ENCODE peak calls at places on chromosomes 13 and 19, in ten cellular contexts. R is tibial nerve, X is cardiac muscle cell, O is neural progenitor cell, J is tibial artery, U is transverse colon, Y is thoracic aorta, D is adrenal gland, L is GM23338, V is A549. B is an unnamed sample.

GRCh38 chr13:109764045-109764444 is 22.3 kb downstream of the IRS2 start:
- DNase-seq in R (no peak), X (no peak), O (no peak), J (no peak), U (no peak), Y (no peak), D (no peak), L (no peak), V (no peak), B (no peak)

GRCh38 chr13:94308808-94309207 is 170.7 kb downstream of the DCT start:
- DNase-seq in R (no peak), X (no peak), O (no peak), J (no peak), U (no peak), Y (no peak), D (no peak), L (no peak), V (no peak), B (no peak)

GRCh38 chr13:31122544-31123260 is 39.0 kb downstream of the HSPH1 start:
- DNase-seq in R (no peak), X (no peak), O (no peak), J (no peak), U (no peak), Y (no peak), D (no peak), L (no peak), V (no peak), B (no peak)

GRCh38 chr19:10544242-10544752 is 593 bp downstream of the ATG4D start:
- DNase-seq in R (no peak), X (no peak), O (peak; percentile 35), J (no peak), U (peak; percentile 81), Y (no peak), D (no peak), L (peak; percentile 37), V (no peak), B (no peak)

GRCh38 chr13:62356977-62357376 is 941.3 kb upstream of the PCDH20 start:
- DNase-seq in R (no peak), X (no peak), O (no peak), J (no peak), U (no peak), Y (no peak), D (no peak), L (no peak), V (no peak), B (no peak)

GRCh38 chr19:45518469-45518826 is 11.2 kb downstream of the VASP start:
- DNase-seq in R (no peak), X (no peak), O (no peak), J (no peak), U (peak; percentile 57), Y (no peak), D (no peak), L (no peak), V (peak; percentile 61), B (no peak)

GRCh38 chr13:105587786-105588185 is 947.7 kb downstream of the EFNB2 start:
- DNase-seq in R (no peak), X (no peak), O (no peak), J (no peak), U (no peak), Y (no peak), D (no peak), L (peak; percentile 1), V (peak; percentile 19), B (no peak)

GRCh38 chr13:111584101-111584500 is 263.7 kb downstream of the TEX29 start:
- DNase-seq in R (no peak), X (no peak), O (no peak), J (no peak), U (peak; percentile 65), Y (no peak), D (no peak), L (no peak), V (no peak), B (no peak)

GRCh38 chr19:15733895-15734294 is 3.9 kb upstream of the OR10H3 start:
- DNase-seq in R (no peak), X (no peak), O (no peak), J (no peak), U (no peak), Y (no peak), D (no peak), L (no peak), V (no peak), B (no peak)

GRCh38 chr13:73326215-73326558 is 267.4 kb downstream of the KLF5 start:
- DNase-seq in R (no peak), X (no peak), O (no peak), J (no peak), U (no peak), Y (no peak), D (no peak), L (no peak), V (no peak), B (no peak)

GRCh38 chr19:50516859-50517703 is 3.4 kb upstream of the ASPDH start:
- DNase-seq in R (no peak), X (no peak), O (no peak), J (no peak), U (no peak), Y (no peak), D (no peak), L (peak; percentile 51), V (no peak), B (no peak)

GRCh38 chr19:50500060-50500752 is 10.8 kb downstream of the JOSD2 start:
- DNase-seq in R (no peak), X (no peak), O (peak; percentile 69), J (no peak), U (no peak), Y (no peak), D (no peak), L (peak; percentile 68), V (peak; percentile 50), B (no peak)

GRCh38 chr13:34817246-34817645 is 124.8 kb upstream of the NBEA start:
- DNase-seq in R (no peak), X (no peak), O (no peak), J (no peak), U (no peak), Y (no peak), D (no peak), L (no peak), V (no peak), B (no peak)

GRCh38 chr19:8600064-8600463 is 10.5 kb downstream of the ADAMTS10 start:
- DNase-seq in R (no peak), X (no peak), O (no peak), J (no peak), U (no peak), Y (no peak), D (no peak), L (no peak), V (no peak), B (no peak)

GRCh38 chr13:33825083-33825482 is 7.1 kb downstream of the RFC3 start:
- DNase-seq in R (no peak), X (no peak), O (no peak), J (no peak), U (no peak), Y (no peak), D (no peak), L (no peak), V (no peak), B (no peak)

GRCh38 chr13:27339299-27339698 is 68.7 kb downstream of the RASL11A start:
- DNase-seq in R (no peak), X (peak; percentile 72), O (peak; percentile 63), J (peak; percentile 63), U (peak; percentile 44), Y (no peak), D (no peak), L (peak; percentile 89), V (peak; percentile 73), B (no peak)

GRCh38 chr19:46413262-46414031 is at the start of gene CCDC8:
- DNase-seq in R (peak; percentile 47), X (peak; percentile 99), O (peak; percentile 97), J (peak; percentile 93), U (peak; percentile 57), Y (no peak), D (peak; percentile 91), L (peak; percentile 98), V (no peak), B (no peak)

DNA sequence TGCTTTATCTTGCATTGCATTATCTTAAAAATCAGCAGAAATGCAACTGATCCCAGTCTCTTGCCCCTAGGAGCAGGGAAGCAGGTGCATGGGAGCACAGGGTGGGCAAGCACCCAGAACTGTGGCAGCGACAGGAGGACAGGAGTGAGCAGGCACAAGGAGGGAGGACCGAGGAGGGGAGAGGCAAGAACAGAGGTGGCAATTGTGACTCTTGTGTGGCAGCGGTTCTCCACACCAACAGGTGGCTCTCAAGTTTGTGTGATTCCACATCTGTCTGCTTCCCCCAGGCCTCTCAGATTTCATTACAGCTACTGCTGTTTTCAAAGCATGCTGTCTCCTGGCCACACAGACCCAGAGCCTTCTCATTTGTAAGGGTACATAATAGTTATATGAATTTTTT is 108.6 kb downstream of the STK24 start:
- DNase-seq in R (no peak), X (no peak), O (no peak), J (peak; percentile 59), U (no peak), Y (no peak), D (no peak), L (no peak), V (no peak), B (no peak)
- H3K4me1 ChIP-seq in R (no peaks in the 10 kb centered on the region), X (peaks cover 5% of the 10 kb centered on the region), O (peaks cover 6% of the 10 kb centered on the region), J (peaks cover 11% of the 10 kb centered on the region), U (peaks cover 7% of the 10 kb centered on the region), Y (no peaks in the 10 kb centered on the region), D (no peaks in the 10 kb centered on the region), L (no peaks in the 10 kb centered on the region), V (no peaks in the 10 kb centered on the region), B (peaks cover 13% of the 10 kb centered on the region)

GRCh38 chr13:46683879-46684278 is 113.1 kb downstream of the ESD start:
- DNase-seq in R (no peak), X (no peak), O (no peak), J (no peak), U (no peak), Y (no peak), D (no peak), L (no peak), V (no peak), B (no peak)
- H3K4me1 ChIP-seq in R (peaks cover 15% of the 10 kb centered on the region), X (peaks cover 31% of the 10 kb centered on the region), O (peaks cover 84% of the 10 kb centered on the region), J (peaks cover 15% of the 10 kb centered on the region), U (peaks cover 11% of the 10 kb centered on the region), Y (peaks cover 15% of the 10 kb centered on the region), D (peaks cover 50% of the 10 kb centered on the region), L (peaks cover 32% of the 10 kb centered on the region), V (peaks cover 58% of the 10 kb centered on the region), B (peaks cover 22% of the 10 kb centered on the region)

DNA sequence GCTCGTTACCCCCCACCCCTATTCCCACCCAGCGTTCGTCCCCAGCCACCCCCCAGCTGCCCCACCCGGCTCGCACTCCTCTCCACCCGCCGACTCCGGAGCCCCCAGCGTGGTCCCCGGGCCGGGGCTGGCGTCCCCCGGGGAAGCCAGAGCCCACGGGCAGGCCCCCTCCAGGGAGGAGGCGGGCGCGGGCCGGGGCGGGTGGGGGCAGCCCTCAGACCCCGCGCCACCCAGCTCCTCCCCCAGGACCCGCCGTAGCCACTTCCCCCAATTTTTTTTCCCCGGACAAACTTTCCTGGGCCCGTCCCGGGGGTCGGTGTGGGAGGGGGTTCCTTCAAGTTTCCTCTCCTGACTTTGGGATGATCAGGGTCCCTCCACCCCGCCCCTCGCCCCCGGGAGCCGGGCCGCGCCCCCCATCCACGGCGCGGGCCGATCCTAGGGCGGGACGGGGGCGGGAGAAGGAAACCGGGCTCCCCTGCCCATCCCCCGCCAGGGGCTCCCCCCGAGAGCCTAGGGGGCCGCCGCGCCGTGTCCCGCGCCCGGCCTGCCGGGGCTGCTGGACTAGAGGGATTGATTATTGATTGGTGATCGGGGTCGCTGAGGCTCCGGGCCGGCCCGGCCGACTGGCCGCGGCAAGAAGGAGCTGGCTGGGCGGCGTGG is 927 bp upstream of the TSHZ3 start:
- DNase-seq in R (no peak), X (peak; percentile 45), O (peak; percentile 38), J (peak; percentile 78), U (no peak), Y (no peak), D (peak; percentile 41), L (no peak), V (no peak), B (no peak)
- H3K4me1 ChIP-seq in R (peaks cover 18% of the 10 kb centered on the region), X (peaks cover 16% of the 10 kb centered on the region), O (peaks cover 32% of the 10 kb centered on the region), J (peaks cover 10% of the 10 kb centered on the region), U (no peaks in the 10 kb centered on the region), Y (peaks cover 9% of the 10 kb centered on the region), D (peaks cover 27% of the 10 kb centered on the region), L (peaks cover 54% of the 10 kb centered on the region), V (peaks cover 4% of the 10 kb centered on the region), B (peaks cover 51% of the 10 kb centered on the region)

GRCh38 chr13:114140909-114141255 is 8.5 kb upstream of the RASA3 start:
- DNase-seq in R (no peak), X (no peak), O (no peak), J (peak; percentile 44), U (no peak), Y (no peak), D (no peak), L (no peak), V (no peak), B (no peak)
- H3K4me1 ChIP-seq in R (no peaks in the 10 kb centered on the region), X (no peaks in the 10 kb centered on the region), O (no peaks in the 10 kb centered on the region), J (no peaks in the 10 kb centered on the region), U (peaks cover 10% of the 10 kb centered on the region), Y (no peaks in the 10 kb centered on the region), D (no peaks in the 10 kb centered on the region), L (no peaks in the 10 kb centered on the region), V (peaks cover 7% of the 10 kb centered on the region), B (peaks cover 29% of the 10 kb centered on the region)

B was measured in suprapubic skin.